ENCODE peak calls at places on chromosomes 4 and X, in eight cellular contexts. P is ovary, O is GM12878, A is sigmoid colon, J is IMR-90, H is A549, Z is esophagus squamous epithelium, C is uterus. U is an unnamed sample.

GRCh38 chrX:45806410-45807121 is 605.9 kb upstream of the DIPK2B start:
- DNase-seq in J (peak; percentile 92), P (no peak), C (no peak), H (peak; percentile 31), A (no peak), O (peak; percentile 5), Z (no peak), U (no peak)

GRCh38 chrX:14913241-14913640 is 40.0 kb downstream of the MOSPD2 start:
- DNase-seq in H (no peak), Z (no peak), P (no peak), A (no peak), O (no peak), C (no peak), J (peak; percentile 22), U (no peak)

GRCh38 chr4:173990126-173990878 is 293.2 kb downstream of the FBXO8 start:
- DNase-seq in A (no peak), J (peak; percentile 46), O (no peak), H (peak; percentile 32), Z (no peak), C (no peak), P (no peak), U (peak; percentile 20)

GRCh38 chrX:19046343-19047215 is 62.7 kb upstream of the PHKA2 start:
- DNase-seq in Z (no peak), P (no peak), J (peak; percentile 71), A (no peak), C (no peak), H (peak; percentile 90), O (no peak), U (no peak)

GRCh38 chr4:7239844-7240243 is 47.5 kb downstream of the SORCS2 start:
- DNase-seq in H (no peak), Z (no peak), O (no peak), A (no peak), C (no peak), J (no peak), P (no peak), U (no peak)

GRCh38 chrX:102840871-102841705 is 96.0 kb upstream of the RAB40AL start:
- DNase-seq in P (no peak), H (peak; percentile 55), C (no peak), Z (no peak), A (no peak), O (no peak), J (peak; percentile 34), U (no peak)

GRCh38 chrX:93422693-93423092 is 250.7 kb downstream of the NAP1L3 start:
- DNase-seq in P (no peak), A (no peak), Z (no peak), H (peak; percentile 20), J (peak; percentile 1), O (no peak), C (no peak), U (peak; percentile 19)

GRCh38 chr4:151331276-151332042 is 6.1 kb upstream of the SH3D19 start:
- DNase-seq in P (no peak), H (peak; percentile 54), J (peak; percentile 16), Z (no peak), A (no peak), O (no peak), C (no peak), U (no peak)

GRCh38 chr4:187444061-187444460 is 551.5 kb upstream of the ZFP42 start:
- DNase-seq in P (no peak), A (no peak), O (no peak), Z (no peak), H (no peak), J (peak; percentile 34), C (no peak), U (no peak)

GRCh38 chrX:4239650-4240540 is 526.4 kb upstream of the PRKX start:
- DNase-seq in H (no peak), A (no peak), Z (no peak), C (no peak), P (no peak), O (no peak), J (no peak), U (no peak)

GRCh38 chr4:159171287-159171686 is 68.4 kb downstream of the RAPGEF2 start:
- DNase-seq in A (no peak), H (no peak), C (no peak), P (no peak), J (no peak), Z (no peak), O (no peak), U (no peak)

GRCh38 chr4:80767944-80768343 is 262.6 kb upstream of the BMP3 start:
- DNase-seq in H (no peak), A (no peak), P (no peak), O (no peak), Z (no peak), J (peak; percentile 3), C (no peak), U (no peak)

GRCh38 chr4:126172126-126172525 is 857.4 kb downstream of the FAT4 start:
- DNase-seq in P (no peak), J (no peak), A (no peak), H (no peak), C (no peak), Z (no peak), O (peak; percentile 34), U (no peak)

GRCh38 chrX:47619486-47620302 is at the start of gene SYN1:
- DNase-seq in H (peak; percentile 76), Z (no peak), O (no peak), J (peak; percentile 74), A (peak; percentile 86), P (peak; percentile 78), C (peak; percentile 79), U (peak; percentile 89)

GRCh38 chrX:47614618-47615017 is 5.0 kb downstream of the SYN1 start:
- DNase-seq in Z (no peak), J (no peak), H (no peak), C (no peak), P (no peak), O (no peak), A (no peak), U (no peak)

GRCh38 chrX:47621851-47622250 is 2.2 kb upstream of the SYN1 start:
- DNase-seq in J (no peak), O (no peak), A (no peak), C (no peak), Z (no peak), P (no peak), H (no peak), U (no peak)

GRCh38 chrX:47620303-47620685 is 637 bp upstream of the SYN1 start:
- DNase-seq in H (no peak), O (no peak), C (no peak), A (no peak), P (no peak), Z (no peak), J (no peak), U (no peak)

DNA sequence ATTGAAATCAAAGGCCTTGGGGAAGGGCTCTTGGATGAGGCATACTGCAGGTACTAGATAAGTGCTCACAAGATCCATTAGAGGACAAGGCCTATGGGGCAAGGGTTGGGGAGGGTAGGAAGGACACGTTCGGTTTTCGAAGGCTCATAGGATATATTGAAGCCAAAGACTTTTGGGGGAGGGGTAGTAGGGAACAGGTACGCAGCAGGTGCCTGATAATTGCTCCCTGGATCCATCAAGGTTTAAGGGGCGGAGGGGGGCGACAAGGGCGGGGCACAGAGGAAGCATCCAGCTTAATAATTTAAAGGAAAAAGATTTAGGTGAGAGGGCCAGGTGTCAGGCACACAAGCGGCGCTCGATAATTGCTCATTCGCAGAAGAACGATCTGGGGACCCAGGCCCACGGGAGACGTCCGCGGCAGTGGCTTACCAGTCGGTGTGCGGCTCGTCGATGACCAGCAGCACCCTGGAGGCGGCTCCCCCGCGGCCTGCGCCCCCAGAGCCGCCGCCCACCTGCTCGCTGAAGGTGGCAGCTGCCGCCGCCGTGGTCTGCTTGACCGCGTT is 653 bp downstream of the SYN1 start:
- DNase-seq in O (no peak), J (no peak), Z (no peak), C (no peak), P (no peak), H (no peak), A (no peak), U (no peak)
- H3K4me3 ChIP-seq in O (no peak overlapping the region), J (no peak overlapping the region), Z (no peak overlapping the region), C (no peak overlapping the region), P (no peak overlapping the region), H (peak overlapping the region; percentile 33), A (peak overlapping the region; percentile 40), U (peak overlapping the region; percentile 39)

GRCh38 chr4:8645753-8646124 is 53.2 kb downstream of the CPZ start:
- DNase-seq in C (peak; percentile 9), Z (no peak), H (no peak), O (no peak), A (no peak), J (no peak), P (peak; percentile 4), U (no peak)

GRCh38 chr4:8644966-8645752 is 52.6 kb downstream of the CPZ start:
- DNase-seq in Z (no peak), O (no peak), H (no peak), J (no peak), A (peak; percentile 52), C (peak; percentile 3), P (peak; percentile 3), U (no peak)

GRCh38 chr4:8647094-8647570 is 54.6 kb downstream of the CPZ start:
- DNase-seq in O (no peak), C (peak; percentile 3), J (no peak), H (no peak), P (peak; percentile 1), Z (no peak), A (peak; percentile 33), U (no peak)

GRCh38 chr4:8647626-8648025 is 55.1 kb downstream of the CPZ start:
- DNase-seq in Z (no peak), J (no peak), A (peak; percentile 43), P (peak; percentile 2), C (peak; percentile 5), H (no peak), O (no peak), U (no peak)

GRCh38 chr4:8646296-8647093 is 53.9 kb downstream of the CPZ start:
- DNase-seq in Z (no peak), C (peak; percentile 8), J (no peak), P (peak; percentile 1), H (no peak), A (peak; percentile 46), O (no peak), U (no peak)
- TF ChIP-seq POLR2A in Z (no peak), C (no peak), J (no peak), P (no peak), H (no peak), A (no peak), O (no peak), U (no peak)

GRCh38 chr4:25843340-25844097 is 19.3 kb downstream of the SEL1L3 start:
- DNase-seq in J (no peak), P (no peak), Z (no peak), A (peak; percentile 67), H (no peak), O (no peak), C (no peak), U (no peak)
- H3K27ac ChIP-seq in J (no peak overlapping the region), P (no peak overlapping the region), Z (no peak overlapping the region), A (no peak overlapping the region), H (no peak overlapping the region), O (peak overlapping the region; percentile 13), C (no peak overlapping the region), U (no peak overlapping the region)

DNA sequence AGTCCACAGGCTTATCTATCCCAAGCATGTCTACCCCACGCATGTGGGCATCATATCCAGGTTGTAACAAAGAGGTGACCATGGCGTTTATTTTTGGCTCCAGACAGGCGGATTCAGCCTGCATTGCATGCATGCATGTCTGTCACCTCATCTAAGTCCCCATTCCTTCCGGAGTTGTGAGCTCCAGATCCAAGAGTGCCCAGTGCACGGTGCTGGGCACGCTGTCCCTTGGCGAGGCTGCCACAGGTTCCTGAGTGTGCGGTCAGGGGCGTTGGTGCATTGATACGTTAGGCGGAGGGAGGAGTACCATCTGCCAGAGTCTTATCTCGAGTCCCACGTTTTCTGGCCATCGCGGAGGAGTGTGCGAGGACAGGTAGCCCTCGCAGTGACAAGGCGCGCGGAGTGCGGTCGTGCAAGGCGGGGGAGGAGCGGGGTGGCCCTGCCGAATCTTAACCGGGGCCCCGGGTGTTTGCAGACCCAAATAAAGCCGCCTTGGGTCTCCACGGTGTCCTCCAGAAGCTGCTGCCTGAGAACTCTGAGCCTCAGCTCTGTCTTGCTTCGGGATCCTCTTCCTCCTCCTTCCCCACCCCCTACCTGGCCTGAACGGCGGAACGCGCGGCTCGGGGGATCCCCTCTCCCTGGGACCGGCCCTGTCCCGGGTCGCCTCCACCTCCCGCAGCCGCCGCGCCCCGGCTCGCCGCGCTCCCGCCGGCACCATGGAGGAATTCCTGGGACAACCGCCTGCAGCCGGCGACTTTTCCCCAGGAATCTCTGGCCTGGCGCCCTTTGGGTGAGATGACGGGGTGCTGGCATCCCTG is 618 bp upstream of the GALNTL6 start:
- DNase-seq in Z (no peak), C (no peak), H (peak; percentile 8), J (no peak), A (peak; percentile 56), P (no peak), O (no peak), U (peak; percentile 26)
- H3K4me3 ChIP-seq in Z (peak overlapping the region; percentile 15), C (no peak overlapping the region), H (peak overlapping the region; percentile 60), J (no peak overlapping the region), A (peak overlapping the region; percentile 46), P (no peak overlapping the region), O (peak overlapping the region; percentile 27), U (peak overlapping the region; percentile 44)

U was measured in testis.